ENCODE peak calls at places on chromosomes 4 and X, in four cellular contexts. Y is heart left ventricle; H is dorsolateral prefrontal cortex; Q is CD8-positive, alpha-beta T cell. B is an unnamed sample.

GRCh38 chr4:88759039-88759631 is 61.5 kb upstream of the NAP1L5 start:
- DNase-seq in Y (no peak), H (peak; percentile 55), Q (no peak), B (no peak)

GRCh38 chr4:44016582-44017421 is 431.8 kb downstream of the KCTD8 start:
- DNase-seq in Y (no peak), H (no peak), Q (no peak), B (no peak)

GRCh38 chrX:154490021-154490413 is 412 bp downstream of the SLC10A3 start:
- DNase-seq in Y (no peak), H (no peak), Q (peak; percentile 31), B (no peak)

GRCh38 chrX:21944136-21944615 is 3.7 kb downstream of the SMS start:
- DNase-seq in Y (no peak), H (no peak), Q (no peak), B (no peak)

GRCh38 chrX:24482823-24483410 is 17.8 kb downstream of the PDK3 start:
- DNase-seq in Y (no peak), H (no peak), Q (no peak), B (no peak)

GRCh38 chr4:68123525-68123924 is 6.1 kb downstream of the TMPRSS11F start:
- DNase-seq in Y (no peak), H (no peak), Q (no peak), B (no peak)

GRCh38 chr4:155800685-155801343 is 42.0 kb downstream of the GUCY1B1 start:
- DNase-seq in Y (no peak), H (no peak), Q (no peak), B (no peak)

GRCh38 chr4:27024807-27025206 is 164.2 kb downstream of the STIM2 start:
- DNase-seq in Y (no peak), H (no peak), Q (no peak), B (no peak)

GRCh38 chr4:1718095-1718850 is 2.9 kb downstream of the TMEM129 start:
- DNase-seq in Y (no peak), H (no peak), Q (no peak), B (no peak)

GRCh38 chrX:131802836-131803626 is 220.1 kb upstream of the STK26 start:
- DNase-seq in Y (no peak), H (peak; percentile 63), Q (no peak), B (no peak)

GRCh38 chr4:100391913-100392312 is 125.9 kb downstream of the EMCN start:
- DNase-seq in Y (no peak), H (no peak), Q (no peak), B (no peak)

GRCh38 chr4:1980561-1981041 is 28.2 kb downstream of the NELFA start:
- DNase-seq in Y (no peak), H (no peak), Q (no peak), B (no peak)

DNA sequence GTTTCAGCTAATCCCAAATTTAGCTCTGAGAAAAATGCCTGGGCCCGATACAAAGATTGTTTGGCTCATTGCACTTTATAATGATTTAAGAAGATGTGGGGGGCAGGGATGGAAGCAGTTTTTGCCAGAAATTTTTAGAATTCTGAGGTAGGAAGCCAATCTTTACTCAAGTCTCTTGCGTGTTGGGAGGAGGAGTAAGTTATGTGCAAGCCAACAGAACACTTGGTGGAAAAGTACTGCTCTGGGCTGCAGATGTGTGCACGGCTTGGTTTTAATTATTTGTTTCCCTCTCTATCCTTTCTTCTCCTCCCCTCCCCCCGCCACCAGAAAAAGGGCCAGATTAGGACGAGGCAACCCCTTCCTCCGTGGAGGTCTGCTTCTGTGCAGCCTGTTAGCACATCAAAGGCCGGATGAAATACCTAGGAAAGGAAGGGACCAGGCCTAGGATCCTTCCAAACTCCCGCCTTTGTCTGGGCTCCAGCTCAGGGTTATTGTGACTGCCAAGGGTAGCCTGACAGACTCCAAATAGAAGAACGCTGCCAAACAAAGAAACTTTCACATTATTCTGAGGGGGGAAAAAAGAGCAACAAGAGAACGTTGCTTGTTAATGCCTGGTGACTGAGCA is 1.0 kb upstream of the PGRMC1 start:
- DNase-seq in Y (no peak), H (no peak), Q (no peak), B (no peak)
- H3K27ac ChIP-seq in Y (peak overlapping the region; percentile 82), H (no peak overlapping the region), Q (no peak overlapping the region), B (peak overlapping the region; percentile 85)

GRCh38 chrX:1124531-1124930 is 87.9 kb downstream of the CRLF2 start:
- DNase-seq in Y (no peak), H (no peak), Q (no peak), B (no peak)
- H3K27ac ChIP-seq in Y (no peak overlapping the region), H (no peak overlapping the region), Q (no peak overlapping the region), B (no peak overlapping the region)

GRCh38 chrX:151098996-151099395 is 77.4 kb upstream of the GPR50 start:
- DNase-seq in Y (no peak), H (no peak), Q (no peak), B (no peak)
- H3K27ac ChIP-seq in Y (no peak overlapping the region), H (no peak overlapping the region), Q (no peak overlapping the region), B (no peak overlapping the region)

GRCh38 chrX:71147496-71148277 is 3.0 kb downstream of the NLGN3 start:
- DNase-seq in Y (no peak), H (peak; percentile 32), Q (no peak), B (no peak)

GRCh38 chrX:71148278-71148663 is 3.6 kb downstream of the NLGN3 start:
- DNase-seq in Y (no peak), H (no peak), Q (no peak), B (no peak)

GRCh38 chrX:71140440-71140839 is 4.2 kb upstream of the NLGN3 start:
- DNase-seq in Y (no peak), H (no peak), Q (no peak), B (no peak)

GRCh38 chrX:71143508-71143907 is 1.1 kb upstream of the NLGN3 start:
- DNase-seq in Y (no peak), H (peak; percentile 36), Q (no peak), B (peak; percentile 29)

GRCh38 chrX:71144651-71145050 is at the start of gene NLGN3:
- DNase-seq in Y (no peak), H (peak; percentile 54), Q (no peak), B (no peak)
- H3K27ac ChIP-seq in Y (no peak within 1 kb of the TSS), H (peak within 1 kb of the TSS; percentile 81), Q (no peak within 1 kb of the TSS), B (no peak within 1 kb of the TSS)

GRCh38 chr4:48017108-48017527 is 546 bp downstream of the NIPAL1 start:
- DNase-seq in Y (peak; percentile 64), H (peak; percentile 6), Q (no peak), B (no peak)

GRCh38 chr4:48018112-48018511 is 1.5 kb downstream of the NIPAL1 start:
- DNase-seq in Y (no peak), H (no peak), Q (no peak), B (no peak)

GRCh38 chr4:48015216-48015615 is 1.3 kb downstream of the CNGA1 start:
- DNase-seq in Y (no peak), H (no peak), Q (no peak), B (no peak)

GRCh38 chr4:48015678-48016077 is 803 bp downstream of the CNGA1 start:
- DNase-seq in Y (no peak), H (no peak), Q (no peak), B (no peak)

GRCh38 chr4:48016141-48017107 is at the start of the genes CNGA1 and NIPAL1:
- DNase-seq in Y (peak; percentile 86), H (peak; percentile 57), Q (peak; percentile 64), B (peak; percentile 66)
- H3K27ac ChIP-seq in Y (no peak within 1 kb of the TSS), H (no peak within 1 kb of the TSS), Q (no peak within 1 kb of the TSS), B (peak within 1 kb of the TSS; percentile 57)

GRCh38 chr4:141132689-141133145 is 552 bp downstream of the RNF150 start:
- DNase-seq in Y (peak; percentile 73), H (peak; percentile 35), Q (no peak), B (peak; percentile 59)

GRCh38 chr4:141133146-141134006 is at the start of gene RNF150:
- DNase-seq in Y (peak; percentile 84), H (peak; percentile 86), Q (peak; percentile 11), B (peak; percentile 72)

GRCh38 chr4:141131738-141132688 is 1.3 kb downstream of the RNF150 start:
- DNase-seq in Y (peak; percentile 65), H (peak; percentile 34), Q (no peak), B (peak; percentile 32)

GRCh38 chr4:141134051-141134450 is 782 bp upstream of the RNF150 start:
- DNase-seq in Y (no peak), H (no peak), Q (no peak), B (no peak)

GRCh38 chr4:141130947-141131545 is 2.2 kb downstream of the RNF150 start:
- DNase-seq in Y (no peak), H (no peak), Q (no peak), B (no peak)
- H3K27ac ChIP-seq in Y (peak overlapping the region; percentile 96), H (no peak overlapping the region), Q (no peak overlapping the region), B (peak overlapping the region; percentile 94)

GRCh38 chrX:40086569-40087335 is 11.0 kb downstream of the BCOR start:
- DNase-seq in Y (no peak), H (no peak), Q (no peak), B (no peak)
- H3K27ac ChIP-seq in Y (no peak overlapping the region), H (peak overlapping the region; percentile 60), Q (no peak overlapping the region), B (no peak overlapping the region)

DNA sequence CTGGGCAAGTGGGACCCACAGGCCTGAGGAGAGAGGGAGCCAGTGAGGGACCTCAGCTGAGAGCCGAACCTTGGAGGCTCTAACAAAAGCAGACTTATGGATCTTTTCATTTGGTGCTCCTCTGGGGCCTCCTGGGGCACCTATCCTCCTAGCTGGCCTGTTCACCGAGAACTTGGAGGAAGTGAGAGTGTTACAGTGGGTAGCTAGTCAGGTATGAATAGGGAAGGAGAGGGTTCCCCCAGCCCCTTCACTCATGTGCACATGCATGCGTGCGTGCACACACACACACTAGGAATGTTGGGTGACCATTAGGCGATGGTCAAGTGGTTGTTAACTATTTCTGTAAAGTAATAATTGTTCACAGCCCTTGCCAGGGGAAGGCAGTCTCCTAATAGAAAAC is 18.6 kb upstream of the TMEM185A start:
- DNase-seq in Y (no peak), H (no peak), Q (no peak), B (no peak)
- H3K27ac ChIP-seq in Y (no peak overlapping the region), H (no peak overlapping the region), Q (no peak overlapping the region), B (no peak overlapping the region)

DNA sequence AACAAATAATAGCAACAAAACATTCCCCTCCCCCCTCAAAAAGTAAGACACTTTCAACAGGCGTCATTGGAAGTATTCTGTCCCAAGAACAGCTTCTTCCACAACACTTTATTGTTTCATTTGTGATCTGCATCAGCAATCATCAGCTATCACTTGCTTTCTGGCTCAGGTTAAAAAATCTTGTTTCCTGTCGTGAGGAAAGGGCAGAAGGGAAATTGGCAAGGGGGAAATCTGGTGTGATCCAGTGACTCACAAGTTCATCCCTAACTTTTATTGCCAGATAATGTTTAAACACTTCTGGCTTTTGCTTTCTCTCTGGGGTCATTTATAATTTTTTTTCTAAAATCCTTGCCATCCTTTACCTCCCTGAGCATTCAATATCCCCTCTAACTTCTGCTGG is 247.4 kb upstream of the GIMD1 start:
- DNase-seq in Y (no peak), H (no peak), Q (no peak), B (no peak)
- H3K27ac ChIP-seq in Y (no peak overlapping the region), H (no peak overlapping the region), Q (no peak overlapping the region), B (no peak overlapping the region)

DNA sequence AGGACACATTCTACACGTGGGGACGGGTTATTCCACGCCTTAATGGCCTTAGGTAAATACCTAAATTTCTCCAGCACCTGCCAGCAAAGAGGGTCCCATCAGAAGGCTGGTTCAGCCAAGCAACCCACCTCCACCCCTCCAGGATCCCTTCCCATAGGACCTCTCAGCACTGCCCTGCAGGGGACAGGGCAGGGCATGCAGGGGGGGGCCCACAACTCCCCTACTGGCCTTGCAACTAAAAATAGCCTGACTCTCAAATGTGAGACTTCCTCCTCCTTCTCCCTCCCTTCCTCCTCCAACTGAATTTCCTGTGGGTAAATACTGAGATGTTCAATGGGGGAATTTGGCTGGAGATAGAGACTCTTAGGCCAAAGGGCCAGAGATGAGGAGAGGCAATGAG is 6.3 kb downstream of the LAS1L start:
- DNase-seq in Y (no peak), H (no peak), Q (no peak), B (no peak)
- H3K27ac ChIP-seq in Y (no peak overlapping the region), H (no peak overlapping the region), Q (no peak overlapping the region), B (no peak overlapping the region)